ENCODE peak calls at places on chromosomes 5 and 9, in four cellular contexts. One of them, this sample, is unnamed.

GRCh38 chr5:133754575-133755169 is 142.3 kb upstream of the FSTL4 start:
- DNase-seq in AG04450: no peak
- DNase-seq in GM12865: peak; percentile 51
- DNase-seq in AG10803: peak; percentile 21
- DNase-seq in this sample: no peak

GRCh38 chr5:122584411-122585110 is 190.3 kb upstream of the SNX2 start:
- DNase-seq in AG10803: no peak
- DNase-seq in GM12865: no peak
- DNase-seq in AG04450: no peak
- DNase-seq in this sample: no peak

GRCh38 chr9:123448247-123448646 is 92.2 kb downstream of the CRB2 start:
- DNase-seq in AG04450: no peak
- DNase-seq in GM12865: no peak
- DNase-seq in AG10803: no peak
- DNase-seq in this sample: no peak

GRCh38 chr9:77819672-77820071 is 171.6 kb upstream of the GNA14 start:
- DNase-seq in AG04450: no peak
- DNase-seq in AG10803: peak; percentile 44
- DNase-seq in GM12865: peak; percentile 28
- DNase-seq in this sample: no peak

GRCh38 chr5:148937239-148937638 is 110.8 kb downstream of the ADRB2 start:
- DNase-seq in AG04450: no peak
- DNase-seq in AG10803: no peak
- DNase-seq in GM12865: no peak
- DNase-seq in this sample: no peak

GRCh38 chr5:54990751-54991349 is 5.5 kb upstream of the ESM1 start:
- DNase-seq in AG04450: peak; percentile 30
- DNase-seq in AG10803: peak; percentile 83
- DNase-seq in GM12865: no peak
- DNase-seq in this sample: no peak

GRCh38 chr9:120265791-120266190 is 314.2 kb downstream of the CDK5RAP2 start:
- DNase-seq in AG04450: no peak
- DNase-seq in AG10803: no peak
- DNase-seq in GM12865: no peak
- DNase-seq in this sample: no peak

GRCh38 chr9:78072586-78073199 is 41.1 kb upstream of the GNAQ start:
- DNase-seq in GM12865: no peak
- DNase-seq in AG04450: no peak
- DNase-seq in AG10803: no peak
- DNase-seq in this sample: no peak

GRCh38 chr9:21576331-21577189 is 94.4 kb upstream of the IFNE start:
- DNase-seq in AG10803: peak; percentile 96
- DNase-seq in GM12865: peak; percentile 56
- DNase-seq in AG04450: peak; percentile 55
- DNase-seq in this sample: no peak

GRCh38 chr5:160685695-160686094 is 166.3 kb downstream of the ATP10B start:
- DNase-seq in GM12865: peak; percentile 60
- DNase-seq in AG10803: no peak
- DNase-seq in AG04450: no peak
- DNase-seq in this sample: no peak
- TF ChIP-seq CTCF in GM12865: peak; percentile 39
- TF ChIP-seq CTCF in AG10803: no peak
- TF ChIP-seq CTCF in AG04450: no peak
- TF ChIP-seq CTCF in this sample: peak; percentile 52

DNA sequence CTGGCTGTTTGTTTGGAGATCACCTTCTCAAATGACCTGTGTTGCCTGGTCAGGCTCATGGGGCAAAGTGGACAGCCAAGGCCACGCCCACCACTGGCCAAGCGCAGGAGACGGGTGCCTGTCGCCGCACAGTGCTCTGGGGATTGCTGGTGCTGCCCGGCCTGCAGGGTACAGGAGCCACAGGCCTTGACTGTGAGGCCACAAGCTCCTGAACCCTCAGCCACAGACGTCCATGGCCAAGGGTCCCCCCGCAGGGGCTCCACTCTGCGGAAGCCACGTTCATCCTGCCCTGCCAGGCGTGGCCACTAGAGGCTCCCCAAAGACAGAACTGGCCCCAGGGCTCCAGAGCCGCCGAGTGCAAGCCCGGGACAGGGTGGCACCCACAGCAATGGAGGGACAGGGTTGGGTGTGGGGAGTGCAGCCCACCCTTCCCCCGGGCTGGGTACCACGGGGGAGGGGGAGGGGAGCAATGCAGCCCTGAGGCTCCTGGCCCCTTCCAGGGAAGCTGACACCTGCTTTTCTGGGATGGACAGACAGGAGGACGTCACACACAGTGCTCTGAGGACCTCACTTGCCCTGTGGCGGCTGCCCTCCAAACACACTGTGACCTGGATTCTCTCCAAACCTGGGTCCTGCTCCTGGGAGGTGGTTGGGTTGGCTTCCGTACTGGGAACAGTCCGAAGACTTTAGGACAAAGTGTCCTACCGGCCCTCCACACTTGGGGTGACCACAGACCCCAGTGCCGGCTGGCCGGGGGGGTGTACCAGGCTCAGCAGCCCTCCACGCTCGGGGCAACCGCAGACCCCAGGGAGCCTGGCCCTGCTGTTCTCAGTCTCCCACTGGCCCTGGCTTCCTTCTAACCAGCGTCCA is 21.5 kb downstream of the TPPP start:
- DNase-seq in GM12865: peak; percentile 61
- DNase-seq in AG04450: peak; percentile 6
- DNase-seq in AG10803: peak; percentile 27
- DNase-seq in this sample: no peak
- H3K4me3 ChIP-seq in GM12865: no peak overlapping the region
- H3K4me3 ChIP-seq in AG04450: peak overlapping the region; percentile 31
- H3K4me3 ChIP-seq in AG10803: peak overlapping the region; percentile 57
- H3K4me3 ChIP-seq in this sample: no peak overlapping the region

DNA sequence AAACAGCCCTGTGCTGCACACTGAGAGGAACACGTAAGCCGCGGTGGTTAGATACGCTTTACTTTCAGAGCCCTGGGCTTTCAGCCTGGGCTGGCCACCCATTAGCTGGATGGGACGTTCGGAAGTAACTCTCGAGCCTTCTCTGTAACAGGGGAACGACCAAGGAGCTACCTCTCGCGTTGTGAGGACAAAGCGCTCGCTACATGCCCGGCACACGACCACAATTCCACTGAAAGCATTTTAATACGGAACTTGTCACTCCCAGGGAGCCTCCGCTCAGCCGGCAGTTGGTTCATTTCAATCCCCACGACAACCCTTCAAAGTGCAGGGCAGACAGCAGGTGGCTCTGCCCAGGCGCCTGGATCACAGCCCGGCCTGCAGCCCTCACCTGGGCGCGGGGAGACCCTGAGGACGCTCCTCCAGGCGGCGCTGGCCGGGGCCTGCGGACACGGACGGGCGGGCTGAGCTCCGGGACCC is 368 bp downstream of the SURF1 start:
- DNase-seq in GM12865: no peak
- DNase-seq in AG04450: no peak
- DNase-seq in AG10803: no peak
- DNase-seq in this sample: no peak
- TF ChIP-seq CTCF in GM12865: no peak
- TF ChIP-seq CTCF in AG04450: no peak
- TF ChIP-seq CTCF in AG10803: no peak
- TF ChIP-seq CTCF in this sample: peak; percentile 21

GRCh38 chr5:102866315-102866693 is 111.2 kb downstream of the PAM start:
- DNase-seq in AG10803: peak; percentile 16
- DNase-seq in GM12865: no peak
- DNase-seq in AG04450: no peak
- DNase-seq in this sample: no peak

GRCh38 chr5:102865510-102866314 is 110.6 kb downstream of the PAM start:
- DNase-seq in AG10803: peak; percentile 83
- DNase-seq in GM12865: peak; percentile 60
- DNase-seq in AG04450: no peak
- DNase-seq in this sample: peak; percentile 68

GRCh38 chr5:102863764-102864560 is 108.9 kb downstream of the PAM start:
- DNase-seq in AG04450: no peak
- DNase-seq in GM12865: no peak
- DNase-seq in AG10803: peak; percentile 12
- DNase-seq in this sample: no peak

GRCh38 chr5:102863058-102863457 is 108.0 kb downstream of the PAM start:
- DNase-seq in GM12865: no peak
- DNase-seq in AG04450: no peak
- DNase-seq in AG10803: no peak
- DNase-seq in this sample: no peak

GRCh38 chr5:102865171-102865509 is 110.0 kb downstream of the PAM start:
- DNase-seq in AG04450: no peak
- DNase-seq in GM12865: no peak
- DNase-seq in AG10803: peak; percentile 40
- DNase-seq in this sample: no peak
- H3K4me3 ChIP-seq in AG04450: peak overlapping the region; percentile 67
- H3K4me3 ChIP-seq in GM12865: peak overlapping the region; percentile 54
- H3K4me3 ChIP-seq in AG10803: peak overlapping the region; percentile 73
- H3K4me3 ChIP-seq in this sample: no peak overlapping the region

GRCh38 chr5:113508756-113509155 is 4.7 kb upstream of the YTHDC2 start:
- DNase-seq in GM12865: no peak
- DNase-seq in AG04450: no peak
- DNase-seq in AG10803: no peak
- DNase-seq in this sample: no peak

GRCh38 chr5:113514263-113514590 is 733 bp downstream of the YTHDC2 start:
- DNase-seq in GM12865: peak; percentile 17
- DNase-seq in AG04450: no peak
- DNase-seq in AG10803: no peak
- DNase-seq in this sample: no peak

GRCh38 chr5:113512341-113512740 is 1.2 kb upstream of the YTHDC2 start:
- DNase-seq in AG10803: no peak
- DNase-seq in AG04450: no peak
- DNase-seq in GM12865: no peak
- DNase-seq in this sample: no peak

GRCh38 chr5:113513384-113514262 is at the start of gene YTHDC2:
- DNase-seq in AG10803: peak; percentile 82
- DNase-seq in GM12865: peak; percentile 89
- DNase-seq in AG04450: peak; percentile 36
- DNase-seq in this sample: peak; percentile 92

GRCh38 chr5:113510836-113511451 is 2.5 kb upstream of the YTHDC2 start:
- DNase-seq in AG04450: no peak
- DNase-seq in AG10803: peak; percentile 55
- DNase-seq in GM12865: peak; percentile 42
- DNase-seq in this sample: no peak
- TF ChIP-seq CTCF in AG04450: peak; percentile 57
- TF ChIP-seq CTCF in AG10803: peak; percentile 65
- TF ChIP-seq CTCF in GM12865: peak; percentile 34
- TF ChIP-seq CTCF in this sample: peak; percentile 28

This sample was measured in GM06990.